ENCODE peak calls at places on chromosomes 4 and X, in five cellular contexts. S, B, I, D and Z are unnamed samples.

GRCh38 chrX:56833626-56834025 is 104.6 kb downstream of the NBDY start:
- DNase-seq in S (no peak), B (no peak), I (no peak), D (no peak), Z (no peak)

GRCh38 chr4:140296335-140296753 is 77.1 kb upstream of the SCOC start:
- DNase-seq in S (no peak), B (peak), I (peak), D (peak), Z (peak)

GRCh38 chrX:74521961-74522833 is 92.2 kb downstream of the RLIM start:
- DNase-seq in S (no peak), B (no peak), I (no peak), D (no peak), Z (no peak)

GRCh38 chr4:163331629-163332360 is 601 bp downstream of the NPY1R start:
- DNase-seq in S (peak), B (no peak), I (peak), D (peak), Z (peak)

GRCh38 chr4:5824635-5825034 is 68.3 kb downstream of the CRMP1 start:
- DNase-seq in S (peak), B (no peak), I (peak), D (no peak), Z (no peak)

GRCh38 chr4:146510942-146511341 is 10.8 kb downstream of the SLC10A7 start:
- DNase-seq in S (no peak), B (no peak), I (no peak), D (no peak), Z (no peak)

GRCh38 chr4:144647095-144647959 is 1.4 kb downstream of the HHIP start:
- DNase-seq in S (peak), B (no peak), I (no peak), D (peak), Z (peak)

GRCh38 chr4:15238720-15239119 is 189.1 kb upstream of the C1QTNF7 start:
- DNase-seq in S (peak), B (peak), I (peak), D (peak), Z (peak)

GRCh38 chr4:39947415-39947814 is 30.3 kb downstream of the PDS5A start:
- DNase-seq in S (no peak), B (no peak), I (no peak), D (no peak), Z (no peak)

GRCh38 chrX:118254611-118255010 is 91.3 kb upstream of the WDR44 start:
- DNase-seq in S (peak), B (peak), I (peak), D (peak), Z (peak)

GRCh38 chr4:48295116-48295515 is 25.5 kb upstream of the TEC start:
- DNase-seq in S (no peak), B (no peak), I (no peak), D (no peak), Z (no peak)

GRCh38 chr4:139144911-139145551 is 32.0 kb downstream of the ELF2 start:
- DNase-seq in S (no peak), B (no peak), I (peak), D (no peak), Z (no peak)

GRCh38 chr4:53558061-53558801 is 33.1 kb downstream of the LNX1 start:
- DNase-seq in S (no peak), B (no peak), I (peak), D (no peak), Z (peak)

GRCh38 chrX:9878141-9878875 is 88.8 kb upstream of the CLDN34 start:
- DNase-seq in S (no peak), B (no peak), I (no peak), D (no peak), Z (no peak)

GRCh38 chrX:130566028-130566683 is 164.4 kb downstream of the RBMX2 start:
- DNase-seq in S (no peak), B (no peak), I (no peak), D (no peak), Z (no peak)

GRCh38 chr4:118757761-118758213 is 72.6 kb downstream of the METTL14 start:
- DNase-seq in S (no peak), B (no peak), I (peak), D (no peak), Z (no peak)

GRCh38 chr4:128871948-128872347 is 62.4 kb downstream of the JADE1 start:
- DNase-seq in S (no peak), B (no peak), I (peak), D (no peak), Z (no peak)

GRCh38 chr4:128823025-128823661 is 13.6 kb downstream of the JADE1 start:
- DNase-seq in S (no peak), B (no peak), I (peak), D (no peak), Z (no peak)

GRCh38 chrX:109535578-109535977 is 1.1 kb upstream of the NXT2 start:
- DNase-seq in S (no peak), B (no peak), I (no peak), D (no peak), Z (no peak)

GRCh38 chr4:5755161-5755560 is 44.2 kb downstream of the EVC start:
- DNase-seq in S (no peak), B (no peak), I (no peak), D (no peak), Z (no peak)

GRCh38 chr4:159401791-159402380 is 299.0 kb downstream of the RAPGEF2 start:
- DNase-seq in S (no peak), B (no peak), I (peak), D (no peak), Z (no peak)

GRCh38 chr4:123233409-123233808 is 163.2 kb upstream of the SPRY1 start:
- DNase-seq in S (no peak), B (no peak), I (no peak), D (no peak), Z (no peak)

GRCh38 chr4:3523628-3524221 is 8.5 kb downstream of the LRPAP1 start:
- DNase-seq in S (no peak), B (no peak), I (no peak), D (no peak), Z (no peak)

GRCh38 chr4:11487876-11488545 is 59.3 kb upstream of the HS3ST1 start:
- DNase-seq in S (no peak), B (no peak), I (peak), D (no peak), Z (no peak)

GRCh38 chrX:54495814-54496516 is at the start of gene FGD1:
- DNase-seq in S (peak), B (peak), I (peak), D (peak), Z (peak)

GRCh38 chr4:164337219-164337944 is 416.5 kb upstream of the SMIM31 start:
- DNase-seq in S (no peak), B (no peak), I (no peak), D (no peak), Z (no peak)

GRCh38 chrX:96407501-96407900 is 277.1 kb upstream of the DIAPH2 start:
- DNase-seq in S (no peak), B (no peak), I (peak), D (no peak), Z (no peak)

GRCh38 chr4:138138774-138139173 is 103.4 kb downstream of the SLC7A11 start:
- DNase-seq in S (no peak), B (no peak), I (no peak), D (no peak), Z (no peak)

GRCh38 chr4:139913398-139913990 is 240.5 kb downstream of the MAML3 start:
- DNase-seq in S (no peak), B (no peak), I (no peak), D (no peak), Z (no peak)

GRCh38 chr4:72553540-72553939 is 15.5 kb downstream of the ADAMTS3 start:
- DNase-seq in S (no peak), B (no peak), I (no peak), D (no peak), Z (no peak)

GRCh38 chrX:71625471-71625870 is 7.2 kb upstream of the CXCR3 start:
- DNase-seq in S (no peak), B (no peak), I (no peak), D (no peak), Z (no peak)

GRCh38 chrX:71623105-71623450 is 4.8 kb upstream of the CXCR3 start:
- DNase-seq in S (no peak), B (no peak), I (no peak), D (no peak), Z (no peak)

GRCh38 chrX:71621644-71622346 is 3.5 kb upstream of the CXCR3 start:
- DNase-seq in S (no peak), B (no peak), I (no peak), D (no peak), Z (no peak)

GRCh38 chrX:71623714-71624113 is 5.4 kb upstream of the CXCR3 start:
- DNase-seq in S (peak), B (no peak), I (no peak), D (no peak), Z (no peak)

GRCh38 chrX:71622347-71623104 is 4.2 kb upstream of the CXCR3 start:
- DNase-seq in S (peak), B (peak), I (peak), D (peak), Z (no peak)
- TF ChIP-seq CTCF in S (no peak), B (no peak), I (no peak), D (no peak), Z (no peak)

GRCh38 chr4:125433453-125433852 is 118.7 kb downstream of the FAT4 start:
- DNase-seq in S (no peak), B (no peak), I (peak), D (no peak), Z (no peak)

GRCh38 chr4:125434136-125434535 is 119.4 kb downstream of the FAT4 start:
- DNase-seq in S (no peak), B (no peak), I (peak), D (no peak), Z (no peak)

GRCh38 chr4:125428832-125429231 is 114.1 kb downstream of the FAT4 start:
- DNase-seq in S (no peak), B (no peak), I (no peak), D (no peak), Z (no peak)

GRCh38 chr4:125432078-125432477 is 117.3 kb downstream of the FAT4 start:
- DNase-seq in S (no peak), B (no peak), I (peak), D (peak), Z (no peak)
- TF ChIP-seq CTCF in S (no peak), B (no peak), I (no peak), D (peak), Z (no peak)

DNA sequence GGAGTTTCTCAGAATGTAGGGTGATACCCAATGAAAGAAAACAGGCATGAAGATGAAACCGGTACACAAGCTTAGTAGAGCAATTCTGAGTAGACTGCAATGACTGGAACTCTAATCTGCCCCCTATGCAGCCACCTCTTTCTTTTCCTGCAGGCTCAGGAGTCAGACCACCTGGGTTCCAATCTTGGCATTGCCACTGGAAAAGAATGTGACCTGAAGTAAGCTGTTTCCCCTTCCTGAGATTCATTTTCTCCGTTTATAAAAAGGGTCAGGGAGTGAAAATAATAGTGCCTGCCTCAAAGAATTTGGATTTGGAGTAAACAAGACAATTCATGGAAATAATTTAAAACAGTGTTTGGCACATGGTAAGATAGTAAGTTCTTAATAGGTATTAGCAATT is 1464.0 kb downstream of the PCDH7 start:
- DNase-seq in S (no peak), B (no peak), I (no peak), D (no peak), Z (no peak)
- TF ChIP-seq CTCF in S (no peak), B (no peak), I (no peak), D (no peak), Z (no peak)

DNA sequence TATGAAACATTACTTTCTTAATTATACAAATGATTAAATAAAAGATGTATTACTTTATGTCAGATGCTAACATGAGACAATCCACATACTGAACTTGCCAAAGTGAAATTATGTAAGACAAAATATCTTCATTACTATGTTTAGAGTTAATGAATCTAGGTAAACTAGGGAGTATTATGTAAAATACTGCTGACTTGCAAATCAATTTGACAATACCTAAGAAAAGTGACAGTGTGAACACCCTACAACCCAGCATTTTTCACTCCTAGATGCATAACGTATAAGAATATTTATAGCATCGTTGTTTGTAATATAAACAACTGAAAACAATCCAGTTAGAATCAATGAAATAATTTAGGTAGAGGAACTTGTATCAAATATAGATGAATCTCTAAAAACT is 546.3 kb downstream of the MAGEB5 start:
- DNase-seq in S (no peak), B (no peak), I (no peak), D (no peak), Z (no peak)
- TF ChIP-seq CTCF in S (no peak), B (no peak), I (no peak), D (no peak), Z (no peak)

DNA sequence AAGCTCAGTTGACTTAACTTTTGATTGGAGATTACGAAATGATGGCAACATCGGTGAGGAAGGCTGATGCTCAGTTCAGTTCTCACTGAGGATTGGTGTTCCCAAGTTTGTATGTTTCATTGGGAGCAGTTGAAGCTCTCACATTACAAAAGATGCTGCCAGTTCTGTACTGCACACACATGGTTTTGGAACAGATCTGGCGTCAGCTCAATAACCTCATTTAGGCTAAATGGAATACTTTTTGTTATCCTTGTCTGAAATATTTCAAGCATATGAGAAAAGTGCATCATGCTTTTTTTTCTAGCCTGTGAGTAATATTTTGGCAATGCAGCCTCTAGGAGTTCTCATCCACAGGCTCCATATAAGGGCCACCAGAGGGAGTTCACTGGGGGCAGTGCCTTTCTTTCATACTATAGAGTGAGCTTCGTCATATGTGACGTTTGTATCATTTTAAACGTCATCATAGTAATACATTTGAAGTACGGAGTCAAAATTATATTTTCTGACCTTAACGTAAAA is 4.1 kb downstream of the ENPEP start:
- DNase-seq in S (no peak), B (no peak), I (peak), D (no peak), Z (no peak)
- TF ChIP-seq CTCF in S (no peak), B (no peak), I (no peak), D (no peak), Z (peak)

GRCh38 chrX:131778269-131779218 is 234.7 kb downstream of the OR13H1 start:
- DNase-seq in S (no peak), B (peak), I (peak), D (no peak), Z (no peak)
- TF ChIP-seq CTCF in S (peak), B (no peak), I (peak), D (no peak), Z (no peak)